ENCODE peak calls at places on chromosomes 6 and 20, in four cellular contexts. One of them, this sample, is unnamed.

GRCh38 chr20:13139459-13140150 is 81.5 kb upstream of the ISM1 start:
- DNase-seq in NCI-H526: no peak
- DNase-seq in left cardiac atrium: no peak
- DNase-seq in GM23338: no peak
- DNase-seq in this sample: no peak

GRCh38 chr6:134466751-134467525 is 149.0 kb upstream of the SGK1 start:
- DNase-seq in GM23338: no peak
- DNase-seq in NCI-H526: no peak
- DNase-seq in left cardiac atrium: no peak
- DNase-seq in this sample: no peak

GRCh38 chr6:132464538-132465256 is 48.2 kb downstream of the STX7 start:
- DNase-seq in left cardiac atrium: no peak
- DNase-seq in GM23338: no peak
- DNase-seq in NCI-H526: no peak
- DNase-seq in this sample: no peak

GRCh38 chr20:19524691-19525090 is 233.4 kb upstream of the RIN2 start:
- DNase-seq in left cardiac atrium: no peak
- DNase-seq in GM23338: no peak
- DNase-seq in NCI-H526: no peak
- DNase-seq in this sample: no peak

GRCh38 chr6:33668914-33669313 is 42.6 kb downstream of the UQCC2 start:
- DNase-seq in NCI-H526: peak; percentile 50
- DNase-seq in left cardiac atrium: peak; percentile 40
- DNase-seq in GM23338: no peak
- DNase-seq in this sample: peak; percentile 71

GRCh38 chr20:45538209-45538798 is 978 bp downstream of the WFDC6 start:
- DNase-seq in GM23338: peak; percentile 72
- DNase-seq in left cardiac atrium: no peak
- DNase-seq in NCI-H526: no peak
- DNase-seq in this sample: peak; percentile 69

GRCh38 chr6:138774370-138774769 is 801 bp downstream of the CCDC28A start:
- DNase-seq in GM23338: no peak
- DNase-seq in left cardiac atrium: no peak
- DNase-seq in NCI-H526: no peak
- DNase-seq in this sample: no peak

GRCh38 chr6:26129656-26130055 is 42.4 kb downstream of the HFE start:
- DNase-seq in NCI-H526: no peak
- DNase-seq in GM23338: no peak
- DNase-seq in left cardiac atrium: no peak
- DNase-seq in this sample: no peak